ENCODE peak calls at places on chromosome X, in four cellular contexts. One of them, this sample, is unnamed.

GRCh38 chrX:115563633-115564182 is 2.7 kb downstream of the PLS3 start:
- DNase-seq in tibial artery: no peak
- DNase-seq in upper lobe of right lung: no peak
- DNase-seq in psoas muscle: no peak
- DNase-seq in this sample: no peak

GRCh38 chrX:84907324-84907946 is 96.2 kb upstream of the APOOL start:
- DNase-seq in tibial artery: no peak
- DNase-seq in upper lobe of right lung: no peak
- DNase-seq in psoas muscle: no peak
- DNase-seq in this sample: no peak

GRCh38 chrX:22202251-22202650 is 70.5 kb upstream of the CBLL2 start:
- DNase-seq in tibial artery: no peak
- DNase-seq in upper lobe of right lung: no peak
- DNase-seq in psoas muscle: no peak
- DNase-seq in this sample: no peak

GRCh38 chrX:24055043-24055356 is 244 bp downstream of the EIF2S3 start:
- DNase-seq in tibial artery: no peak
- DNase-seq in upper lobe of right lung: no peak
- DNase-seq in psoas muscle: no peak
- DNase-seq in this sample: no peak

GRCh38 chrX:24080670-24081069 is 25.9 kb downstream of the EIF2S3 start:
- DNase-seq in tibial artery: no peak
- DNase-seq in upper lobe of right lung: no peak
- DNase-seq in psoas muscle: no peak
- DNase-seq in this sample: no peak

GRCh38 chrX:9650091-9650490 is 115.6 kb downstream of the GPR143 start:
- DNase-seq in tibial artery: peak; percentile 64
- DNase-seq in upper lobe of right lung: no peak
- DNase-seq in psoas muscle: no peak
- DNase-seq in this sample: no peak

GRCh38 chrX:8987672-8988250 is 46.2 kb downstream of the FAM9B start:
- DNase-seq in tibial artery: no peak
- DNase-seq in upper lobe of right lung: no peak
- DNase-seq in psoas muscle: no peak
- DNase-seq in this sample: no peak

GRCh38 chrX:151621422-151621821 is 57.9 kb downstream of the PASD1 start:
- DNase-seq in tibial artery: no peak
- DNase-seq in upper lobe of right lung: no peak
- DNase-seq in psoas muscle: no peak
- DNase-seq in this sample: no peak

GRCh38 chrX:71222929-71223328 is at the start of gene GJB1:
- DNase-seq in tibial artery: no peak
- DNase-seq in upper lobe of right lung: no peak
- DNase-seq in psoas muscle: no peak
- DNase-seq in this sample: no peak

GRCh38 chrX:139759637-139760036 is 51.7 kb upstream of the MCF2 start:
- DNase-seq in tibial artery: no peak
- DNase-seq in upper lobe of right lung: no peak
- DNase-seq in psoas muscle: no peak
- DNase-seq in this sample: no peak

GRCh38 chrX:113802837-113803236 is 781.0 kb upstream of the HTR2C start:
- DNase-seq in tibial artery: no peak
- DNase-seq in upper lobe of right lung: no peak
- DNase-seq in psoas muscle: no peak
- DNase-seq in this sample: no peak

GRCh38 chrX:133402830-133403625 is 12.3 kb downstream of the GPC4 start:
- DNase-seq in tibial artery: no peak
- DNase-seq in upper lobe of right lung: no peak
- DNase-seq in psoas muscle: no peak
- DNase-seq in this sample: no peak

GRCh38 chrX:110989447-110989846 is 106.5 kb upstream of the PAK3 start:
- DNase-seq in tibial artery: no peak
- DNase-seq in upper lobe of right lung: no peak
- DNase-seq in psoas muscle: no peak
- DNase-seq in this sample: no peak

GRCh38 chrX:45710081-45710801 is 509.6 kb upstream of the DIPK2B start:
- DNase-seq in tibial artery: no peak
- DNase-seq in upper lobe of right lung: no peak
- DNase-seq in psoas muscle: no peak
- DNase-seq in this sample: no peak

GRCh38 chrX:30373951-30374350 is 64.8 kb upstream of the NR0B1 start:
- DNase-seq in tibial artery: no peak
- DNase-seq in upper lobe of right lung: no peak
- DNase-seq in psoas muscle: no peak
- DNase-seq in this sample: no peak

GRCh38 chrX:103554687-103555417 is 30.5 kb upstream of the TCEAL4 start:
- DNase-seq in tibial artery: no peak
- DNase-seq in upper lobe of right lung: no peak
- DNase-seq in psoas muscle: no peak
- DNase-seq in this sample: no peak

DNA sequence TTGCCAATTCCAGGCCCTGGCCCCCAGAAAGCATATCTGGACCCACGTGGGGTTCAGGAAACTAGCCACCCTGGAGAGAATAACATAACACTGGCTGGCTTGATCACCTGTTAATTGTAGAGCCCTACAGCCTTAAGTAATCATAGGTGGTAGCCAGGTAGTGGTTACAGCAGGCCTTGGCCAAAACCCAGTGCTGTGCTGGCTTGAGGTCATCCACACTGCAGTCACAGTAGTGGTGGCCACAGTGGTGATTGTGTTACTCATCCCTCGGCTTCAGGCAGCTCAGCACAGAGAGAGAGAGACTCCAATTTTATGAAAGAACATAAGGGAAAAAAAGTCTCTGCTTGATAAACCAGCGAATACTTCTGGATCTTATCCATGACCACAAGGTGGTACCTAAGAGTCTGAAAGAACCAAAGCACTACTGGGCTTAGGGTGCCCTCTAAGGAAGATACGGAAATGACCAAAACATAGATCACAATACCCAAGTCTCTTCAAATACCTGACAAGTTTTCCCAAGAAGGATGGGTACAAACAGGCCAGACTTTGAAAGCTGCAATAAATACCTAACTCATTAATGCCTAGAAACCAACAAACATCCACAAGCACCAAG is 46.6 kb upstream of the CDX4 start:
- DNase-seq in tibial artery: no peak
- DNase-seq in upper lobe of right lung: no peak
- DNase-seq in psoas muscle: no peak
- DNase-seq in this sample: no peak
- TF ChIP-seq CTCF in tibial artery: no peak
- TF ChIP-seq CTCF in upper lobe of right lung: no peak
- TF ChIP-seq CTCF in psoas muscle: no peak
- TF ChIP-seq CTCF in this sample: no peak

GRCh38 chrX:15838017-15838416 is 16.6 kb downstream of the AP1S2 start:
- DNase-seq in tibial artery: no peak
- DNase-seq in upper lobe of right lung: no peak
- DNase-seq in psoas muscle: no peak
- DNase-seq in this sample: no peak
- TF ChIP-seq CTCF in tibial artery: no peak
- TF ChIP-seq CTCF in upper lobe of right lung: no peak
- TF ChIP-seq CTCF in psoas muscle: no peak
- TF ChIP-seq CTCF in this sample: peak; percentile 68

DNA sequence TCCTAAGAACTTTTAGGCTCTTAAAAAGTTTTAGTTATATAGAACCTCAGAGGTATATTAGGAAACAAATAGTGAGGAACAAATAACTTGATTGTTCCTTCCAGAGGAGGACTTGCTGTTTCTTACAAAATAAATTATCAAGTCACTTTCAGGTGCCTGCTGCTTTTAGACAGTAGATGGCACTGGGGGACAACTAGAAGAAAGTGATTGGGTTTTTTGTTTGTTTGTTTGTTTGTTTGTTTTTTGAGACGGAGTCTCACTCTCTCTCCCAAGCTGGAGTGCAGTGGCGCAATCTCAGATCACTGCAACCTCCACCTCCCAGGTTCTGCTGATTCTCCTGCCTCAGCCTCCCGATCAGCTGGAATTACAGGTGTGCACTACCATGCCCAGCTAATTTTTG is 35.4 kb upstream of the CDKL5 start:
- DNase-seq in tibial artery: no peak
- DNase-seq in upper lobe of right lung: no peak
- DNase-seq in psoas muscle: no peak
- DNase-seq in this sample: no peak
- TF ChIP-seq CTCF in tibial artery: no peak
- TF ChIP-seq CTCF in upper lobe of right lung: no peak
- TF ChIP-seq CTCF in psoas muscle: no peak
- TF ChIP-seq CTCF in this sample: peak; percentile 28

DNA sequence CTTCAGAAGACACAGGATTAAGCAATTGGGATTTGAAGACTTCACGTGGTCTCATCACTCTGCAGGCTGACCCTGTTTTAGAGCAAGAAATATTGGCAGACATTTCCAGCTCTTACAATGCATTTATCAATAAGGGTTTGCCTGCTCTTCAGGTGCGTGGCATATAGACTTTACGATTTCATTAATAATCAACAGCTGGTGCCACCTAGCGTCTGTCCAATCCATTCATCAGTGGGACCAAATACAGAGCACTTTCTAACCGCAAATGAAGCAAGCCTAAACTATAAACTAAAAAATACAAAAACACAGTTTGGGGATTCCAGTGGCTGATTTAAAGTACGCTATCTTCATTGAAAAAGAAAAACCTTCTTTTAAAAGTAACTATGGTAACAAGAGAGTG is 125.4 kb upstream of the DMD start:
- DNase-seq in tibial artery: no peak
- DNase-seq in upper lobe of right lung: no peak
- DNase-seq in psoas muscle: no peak
- DNase-seq in this sample: no peak
- TF ChIP-seq CTCF in tibial artery: peak; percentile 42
- TF ChIP-seq CTCF in upper lobe of right lung: peak; percentile 41
- TF ChIP-seq CTCF in psoas muscle: peak; percentile 51
- TF ChIP-seq CTCF in this sample: peak; percentile 74

GRCh38 chrX:74270393-74270792 is 33.6 kb upstream of the ZCCHC13 start:
- DNase-seq in tibial artery: no peak
- DNase-seq in upper lobe of right lung: no peak
- DNase-seq in psoas muscle: no peak
- DNase-seq in this sample: no peak

GRCh38 chrX:74277320-74277719 is 26.7 kb upstream of the ZCCHC13 start:
- DNase-seq in tibial artery: no peak
- DNase-seq in upper lobe of right lung: no peak
- DNase-seq in psoas muscle: no peak
- DNase-seq in this sample: no peak

GRCh38 chrX:74277846-74278245 is 26.1 kb upstream of the ZCCHC13 start:
- DNase-seq in tibial artery: no peak
- DNase-seq in upper lobe of right lung: no peak
- DNase-seq in psoas muscle: no peak
- DNase-seq in this sample: no peak

GRCh38 chrX:74272230-74272629 is 31.8 kb upstream of the ZCCHC13 start:
- DNase-seq in tibial artery: no peak
- DNase-seq in upper lobe of right lung: no peak
- DNase-seq in psoas muscle: no peak
- DNase-seq in this sample: no peak
- TF ChIP-seq CTCF in tibial artery: no peak
- TF ChIP-seq CTCF in upper lobe of right lung: no peak
- TF ChIP-seq CTCF in psoas muscle: no peak
- TF ChIP-seq CTCF in this sample: no peak

GRCh38 chrX:108584617-108585211 is 145.1 kb downstream of the COL4A5 start:
- DNase-seq in tibial artery: no peak
- DNase-seq in upper lobe of right lung: no peak
- DNase-seq in psoas muscle: no peak
- DNase-seq in this sample: no peak
- TF ChIP-seq CTCF in tibial artery: no peak
- TF ChIP-seq CTCF in upper lobe of right lung: peak; percentile 4
- TF ChIP-seq CTCF in psoas muscle: peak; percentile 22
- TF ChIP-seq CTCF in this sample: peak; percentile 70

This sample was measured in type B pancreatic cell.